ENCODE peak calls at places on chromosomes 16 and 17, in nine cellular contexts. D is heart left ventricle; I is GDM1; L is HCEC 1CT; E is germinal center; O is HFFc6; Q is globus pallidus; X is B cell; H is activated CD4-positive, alpha-beta T cell treated with anti-CD3 and anti-CD28 coated beads, Interleukin-2, amount 50 U/mL, for 1 hour. S is an unnamed sample.

GRCh38 chr16:89784409-89784808 is 32.0 kb downstream of the FANCA start:
- DNase-seq in D (no peak), I (no peak), L (no peak), E (no peak), O (no peak), Q (no peak), X (no peak), H (no peak), S (no peak)

GRCh38 chr17:81049973-81050551 is 15.1 kb downstream of the BAIAP2 start:
- DNase-seq in D (no peak), I (no peak), L (no peak), E (no peak), O (no peak), Q (peak), X (no peak), H (no peak), S (no peak)

GRCh38 chr16:25143898-25144297 is 32.4 kb downstream of the LCMT1 start:
- DNase-seq in D (no peak), I (no peak), L (no peak), E (no peak), O (no peak), Q (no peak), X (no peak), H (no peak), S (no peak)

GRCh38 chr17:82281076-82281475 is 7.6 kb upstream of the CSNK1D start:
- DNase-seq in D (no peak), I (no peak), L (no peak), E (no peak), O (no peak), Q (no peak), X (no peak), H (no peak), S (no peak)

GRCh38 chr17:74750327-74751069 is 2.1 kb downstream of the NHERF1 start:
- DNase-seq in D (no peak), I (no peak), L (no peak), E (no peak), O (no peak), Q (peak), X (no peak), H (no peak), S (peak)

GRCh38 chr17:76597156-76598003 is 11.7 kb upstream of the ST6GALNAC2 start:
- DNase-seq in D (no peak), I (no peak), L (no peak), E (no peak), O (no peak), Q (no peak), X (no peak), H (no peak), S (no peak)

GRCh38 chr17:50184611-50185398 is 16.6 kb downstream of the COL1A1 start:
- DNase-seq in D (no peak), I (no peak), L (peak), E (no peak), O (peak), Q (no peak), X (no peak), H (no peak), S (peak)

GRCh38 chr17:38605852-38606645 is at the start of gene SRCIN1:
- DNase-seq in D (peak), I (no peak), L (peak), E (peak), O (no peak), Q (peak), X (no peak), H (peak), S (peak)

GRCh38 chr16:78097522-78097921 is 1.9 kb upstream of the WWOX start:
- DNase-seq in D (no peak), I (no peak), L (no peak), E (no peak), O (no peak), Q (no peak), X (no peak), H (no peak), S (no peak)

GRCh38 chr16:5071681-5072333 is at the start of gene ALG1:
- DNase-seq in D (peak), I (peak), L (peak), E (peak), O (peak), Q (peak), X (peak), H (peak), S (peak)

GRCh38 chr16:75750516-75750915 is 24.2 kb upstream of the CPHXL start:
- DNase-seq in D (no peak), I (no peak), L (no peak), E (no peak), O (no peak), Q (no peak), X (no peak), H (no peak), S (no peak)

GRCh38 chr17:49789278-49789578 is 747 bp downstream of the KAT7 start:
- DNase-seq in D (no peak), I (no peak), L (no peak), E (no peak), O (no peak), Q (no peak), X (no peak), H (no peak), S (no peak)

GRCh38 chr17:72588961-72589360 is 468.1 kb downstream of the SOX9 start:
- DNase-seq in D (no peak), I (no peak), L (peak), E (no peak), O (no peak), Q (no peak), X (no peak), H (peak), S (peak)

GRCh38 chr17:6305613-6306360 is 129.1 kb downstream of the AIPL1 start:
- DNase-seq in D (no peak), I (no peak), L (no peak), E (no peak), O (no peak), Q (no peak), X (no peak), H (no peak), S (no peak)

GRCh38 chr16:51888021-51888420 is 658.9 kb downstream of the TOX3 start:
- DNase-seq in D (no peak), I (no peak), L (no peak), E (no peak), O (peak), Q (no peak), X (no peak), H (no peak), S (no peak)

GRCh38 chr17:40696651-40697072 is 6.9 kb downstream of the KRT24 start:
- DNase-seq in D (no peak), I (no peak), L (no peak), E (no peak), O (no peak), Q (no peak), X (no peak), H (no peak), S (no peak)

GRCh38 chr17:76534831-76535732 is 2.4 kb downstream of the CYGB start:
- DNase-seq in D (no peak), I (no peak), L (no peak), E (no peak), O (no peak), Q (no peak), X (no peak), H (no peak), S (no peak)

GRCh38 chr17:39677581-39678339 is 9.5 kb downstream of the PNMT start:
- DNase-seq in D (peak), I (no peak), L (no peak), E (no peak), O (no peak), Q (peak), X (no peak), H (no peak), S (peak)

GRCh38 chr17:31296156-31296555 is 883 bp downstream of the OMG start:
- DNase-seq in D (no peak), I (no peak), L (no peak), E (no peak), O (no peak), Q (peak), X (no peak), H (no peak), S (peak)

GRCh38 chr17:49687878-49688491 is 10.1 kb upstream of the SPOP start:
- DNase-seq in D (no peak), I (peak), L (peak), E (no peak), O (peak), Q (no peak), X (no peak), H (no peak), S (no peak)

GRCh38 chr16:73000907-73001521 is 46.9 kb downstream of the ZFHX3 start:
- DNase-seq in D (no peak), I (no peak), L (no peak), E (no peak), O (no peak), Q (no peak), X (no peak), H (no peak), S (no peak)

GRCh38 chr17:42281571-42282096 is 5.4 kb upstream of the STAT5B start:
- DNase-seq in D (no peak), I (no peak), L (no peak), E (no peak), O (no peak), Q (no peak), X (no peak), H (peak), S (no peak)

GRCh38 chr17:869567-870530 is 87.7 kb downstream of the MRM3 start:
- DNase-seq in D (peak), I (no peak), L (peak), E (no peak), O (peak), Q (no peak), X (no peak), H (no peak), S (no peak)

GRCh38 chr16:85192233-85192632 is 80.0 kb upstream of the CIBAR2 start:
- DNase-seq in D (no peak), I (no peak), L (no peak), E (no peak), O (no peak), Q (no peak), X (no peak), H (no peak), S (no peak)

GRCh38 chr16:86572616-86573015 is 5.7 kb upstream of the FOXL1 start:
- DNase-seq in D (no peak), I (no peak), L (no peak), E (no peak), O (no peak), Q (no peak), X (no peak), H (no peak), S (no peak)

GRCh38 chr17:42111901-42112551 is 488 bp downstream of the DHX58 start:
- DNase-seq in D (no peak), I (no peak), L (no peak), E (no peak), O (peak), Q (no peak), X (no peak), H (no peak), S (no peak)

GRCh38 chr16:54286330-54287017 is at the start of gene IRX3:
- DNase-seq in D (peak), I (peak), L (no peak), E (no peak), O (peak), Q (peak), X (no peak), H (no peak), S (no peak)

GRCh38 chr16:49890876-49891275 is 35.0 kb upstream of the ZNF423 start:
- DNase-seq in D (no peak), I (no peak), L (no peak), E (peak), O (no peak), Q (no peak), X (no peak), H (no peak), S (no peak)

GRCh38 chr17:34412965-34413441 is 50.0 kb upstream of the CCL1 start:
- DNase-seq in D (no peak), I (no peak), L (peak), E (no peak), O (peak), Q (no peak), X (no peak), H (no peak), S (no peak)

GRCh38 chr16:64453643-64454042 is 668.2 kb downstream of the CDH11 start:
- DNase-seq in D (no peak), I (no peak), L (no peak), E (no peak), O (no peak), Q (no peak), X (no peak), H (no peak), S (no peak)

GRCh38 chr16:6926762-6927161 is 405.9 kb upstream of the RBFOX1 start:
- DNase-seq in D (no peak), I (no peak), L (no peak), E (no peak), O (no peak), Q (no peak), X (no peak), H (no peak), S (no peak)

S was measured in caudate nucleus.